ENCODE peak calls at places on chromosome 12, in six cellular contexts. Y is BE2C, A is pancreas, K is cardiac fibroblast, J is astrocyte of the spinal cord, P is ovary. V is an unnamed sample.
A peak's percentile ranks its signal among the peaks of the same experiment; 100 is the strongest.

GRCh38 chr12:46945591-46945990 is 119.8 kb upstream of the SLC38A4 start:
- DNase-seq in Y (no peak), A (no peak), K (no peak), J (no peak), P (no peak), V (no peak)

GRCh38 chr12:88468546-88468945 is 111.7 kb downstream of the KITLG start:
- DNase-seq in Y (no peak), A (no peak), K (peak; percentile 66), J (no peak), P (no peak), V (no peak)

GRCh38 chr12:1488908-1489381 is 105.4 kb downstream of the FBXL14 start:
- DNase-seq in Y (no peak), A (no peak), K (peak; percentile 69), J (no peak), P (no peak), V (no peak)

GRCh38 chr12:105480162-105480561 is 149.7 kb downstream of the C12orf75 start:
- DNase-seq in Y (no peak), A (no peak), K (no peak), J (no peak), P (no peak), V (no peak)

GRCh38 chr12:49577589-49578315 is 9.8 kb upstream of the MCRS1 start:
- DNase-seq in Y (no peak), A (no peak), K (no peak), J (no peak), P (no peak), V (no peak)

GRCh38 chr12:65988596-65988995 is 142.0 kb downstream of the LLPH start:
- DNase-seq in Y (no peak), A (no peak), K (no peak), J (no peak), P (no peak), V (no peak)

GRCh38 chr12:75364918-75365317 is 26.0 kb upstream of the GLIPR1L2 start:
- DNase-seq in Y (no peak), A (no peak), K (no peak), J (no peak), P (no peak), V (no peak)

GRCh38 chr12:685388-685787 is 22.1 kb upstream of the NINJ2 start:
- DNase-seq in Y (no peak), A (no peak), K (peak; percentile 68), J (peak; percentile 87), P (no peak), V (no peak)

GRCh38 chr12:74999474-74999873 is 210.2 kb downstream of the KCNC2 start:
- DNase-seq in Y (no peak), A (no peak), K (no peak), J (no peak), P (no peak), V (no peak)

GRCh38 chr12:120652671-120653435 is 12.4 kb downstream of the CABP1 start:
- DNase-seq in Y (no peak), A (no peak), K (no peak), J (no peak), P (no peak), V (no peak)

GRCh38 chr12:104223599-104224168 is 8.1 kb downstream of the TXNRD1 start:
- DNase-seq in Y (no peak), A (no peak), K (no peak), J (no peak), P (no peak), V (no peak)

GRCh38 chr12:116430911-116431565 is 128.1 kb upstream of the MAP1LC3B2 start:
- DNase-seq in Y (no peak), A (no peak), K (no peak), J (no peak), P (no peak), V (no peak)

GRCh38 chr12:1863823-1864222 is 43.5 kb downstream of the LRTM2 start:
- DNase-seq in Y (no peak), A (no peak), K (no peak), J (no peak), P (no peak), V (peak; percentile 5)

GRCh38 chr12:18296201-18296908 is 35.0 kb downstream of the PIK3C2G start:
- DNase-seq in Y (no peak), A (no peak), K (peak; percentile 5), J (no peak), P (no peak), V (no peak)

GRCh38 chr12:9331218-9331626 is 123.0 kb upstream of the PZP start:
- DNase-seq in Y (peak; percentile 70), A (peak; percentile 70), K (peak; percentile 65), J (peak; percentile 58), P (peak; percentile 72), V (peak; percentile 85)

DNA sequence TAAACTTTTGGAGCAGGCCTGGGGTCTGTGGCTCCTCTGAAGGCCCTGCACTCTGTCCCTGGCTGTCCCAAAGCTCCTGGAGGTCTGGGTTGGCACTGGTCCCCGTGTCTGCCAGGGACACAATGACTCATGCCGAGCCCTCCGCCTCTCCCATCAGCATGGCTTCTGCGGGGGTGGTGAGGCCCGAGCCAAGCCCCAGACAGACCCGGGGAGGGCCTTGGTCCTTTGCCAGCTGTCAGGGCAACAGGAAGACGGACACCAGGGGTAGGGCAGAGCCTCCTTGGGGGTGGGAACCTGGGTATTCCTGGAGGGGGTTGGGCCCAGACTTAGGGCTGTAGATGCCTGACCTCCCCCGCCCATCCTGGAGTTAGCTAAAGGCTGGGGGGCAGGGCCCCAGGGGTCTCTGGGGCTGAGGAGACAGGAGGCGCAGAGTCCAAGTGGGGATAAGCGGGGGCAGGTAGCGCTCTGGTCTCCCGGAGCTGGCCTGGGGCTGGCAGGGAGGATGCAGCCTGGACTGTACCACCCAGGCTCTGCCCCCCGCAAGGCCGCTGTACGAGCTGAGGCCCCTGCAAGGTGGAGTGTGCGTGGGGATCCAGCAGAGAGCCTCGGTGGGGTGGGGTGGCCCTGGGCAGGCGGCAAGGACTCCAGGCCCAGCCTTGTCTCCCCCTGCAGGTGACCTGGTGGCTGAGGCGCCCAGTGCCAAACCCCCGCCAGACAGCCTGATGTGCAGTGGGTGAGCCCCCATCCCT is 16.4 kb upstream of the PUS1 start:
- DNase-seq in Y (peak; percentile 99), A (peak; percentile 83), K (peak; percentile 89), J (peak; percentile 84), P (peak; percentile 77), V (no peak)
- TF ChIP-seq CTCF in Y (peak; percentile 50), A (no peak), K (peak; percentile 4), J (peak; percentile 15), P (no peak), V (no peak)

DNA sequence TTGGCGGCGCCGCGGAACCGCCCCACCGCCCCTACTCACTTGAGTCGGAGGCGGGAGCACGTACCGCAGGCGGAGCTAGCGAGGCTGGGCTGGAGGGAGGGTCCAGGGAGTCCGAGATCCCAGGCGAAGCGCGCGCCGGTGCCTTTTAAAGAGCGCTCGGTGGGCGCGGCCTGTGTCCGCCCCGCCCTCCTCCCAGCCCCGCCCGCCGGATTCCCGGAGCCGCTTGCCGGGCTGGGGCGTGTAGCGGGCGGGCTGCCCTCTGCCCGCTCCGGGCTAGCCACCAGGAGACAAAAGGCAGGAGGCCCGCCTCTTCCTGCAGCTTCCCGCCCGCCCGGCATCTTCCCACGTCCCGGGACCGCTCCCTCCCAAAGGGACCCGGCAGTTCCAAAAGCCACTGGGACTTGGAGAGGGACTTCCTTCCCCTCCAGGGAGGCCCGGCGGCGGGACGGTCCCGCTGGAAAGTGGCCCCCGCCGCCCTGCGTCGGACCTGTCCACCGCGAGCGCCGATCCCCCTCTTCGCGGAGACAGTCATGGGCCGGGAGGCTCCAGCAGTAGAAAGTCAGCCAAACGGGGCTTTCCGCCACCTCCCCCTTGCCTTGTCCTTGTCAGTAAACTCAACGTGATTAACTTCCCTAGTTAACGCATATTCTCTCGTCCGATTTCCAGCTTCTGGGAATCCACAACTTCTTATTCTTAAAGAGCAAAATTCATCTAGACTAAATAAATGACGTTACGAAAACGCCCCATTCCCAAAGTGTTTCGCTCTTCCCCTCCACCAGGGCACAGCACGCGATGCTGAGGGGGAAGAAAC is at the start of gene CSRP2:
- DNase-seq in Y (peak; percentile 93), A (peak; percentile 90), K (peak; percentile 89), J (peak; percentile 91), P (peak; percentile 92), V (peak; percentile 89)
- TF ChIP-seq CTCF in Y (peak; percentile 26), A (no peak), K (peak; percentile 49), J (peak; percentile 30), P (peak; percentile 16), V (peak; percentile 3)

GRCh38 chr12:56081393-56082347 is 1.7 kb downstream of the ERBB3 start:
- DNase-seq in Y (peak; percentile 39), A (peak; percentile 60), K (no peak), J (no peak), P (no peak), V (peak; percentile 19)

GRCh38 chr12:56082382-56082781 is 2.4 kb downstream of the ERBB3 start:
- DNase-seq in Y (no peak), A (no peak), K (no peak), J (no peak), P (no peak), V (no peak)

GRCh38 chr12:56078931-56079728 is 835 bp upstream of the ERBB3 start:
- DNase-seq in Y (peak; percentile 86), A (peak; percentile 94), K (peak; percentile 87), J (peak; percentile 85), P (peak; percentile 80), V (peak; percentile 88)

GRCh38 chr12:56079729-56080555 is at the start of gene ERBB3:
- DNase-seq in Y (peak; percentile 69), A (peak; percentile 89), K (peak; percentile 75), J (peak; percentile 79), P (peak; percentile 70), V (peak; percentile 62)

DNA sequence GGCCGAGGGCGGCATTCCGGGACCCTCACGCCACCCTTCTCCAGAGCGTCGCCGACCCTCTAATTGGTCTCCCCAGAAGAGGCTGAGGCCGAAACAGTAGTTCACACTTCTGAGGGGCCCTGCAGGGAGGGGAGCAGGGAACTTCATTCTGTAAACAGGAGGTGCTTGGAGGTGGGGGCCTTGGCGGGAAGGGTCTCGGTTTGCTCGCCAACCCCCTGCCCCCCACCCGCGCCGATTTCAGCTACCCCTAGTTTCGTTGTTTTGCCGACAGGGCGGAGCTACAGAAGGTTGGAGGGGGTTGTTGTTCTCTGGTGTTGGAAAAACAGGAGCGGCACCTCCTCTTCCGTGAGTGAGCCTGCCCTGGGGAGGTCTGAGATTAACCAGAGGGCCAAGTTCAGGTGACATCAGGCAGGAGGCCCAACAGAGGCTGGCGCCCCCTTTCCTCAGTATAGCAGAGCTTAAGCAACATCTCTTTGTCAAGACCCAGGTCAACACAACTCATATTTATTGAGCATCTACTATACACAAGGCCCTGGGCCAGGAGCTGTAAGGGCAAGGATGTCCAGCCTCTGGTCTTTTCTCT is 682 bp downstream of the ERBB3 start:
- DNase-seq in Y (no peak), A (peak; percentile 65), K (no peak), J (no peak), P (no peak), V (no peak)
- TF ChIP-seq CTCF in Y (no peak), A (no peak), K (no peak), J (no peak), P (no peak), V (no peak)

GRCh38 chr12:31612819-31613218 is 21.9 kb upstream of the DENND5B start:
- DNase-seq in Y (no peak), A (no peak), K (no peak), J (no peak), P (no peak), V (no peak)
- TF ChIP-seq CTCF in Y (no peak), A (no peak), K (no peak), J (no peak), P (no peak), V (no peak)

GRCh38 chr12:93601591-93601990 is 29.1 kb downstream of the SOCS2 start:
- DNase-seq in Y (no peak), A (no peak), K (no peak), J (peak; percentile 5), P (no peak), V (no peak)
- TF ChIP-seq CTCF in Y (no peak), A (no peak), K (no peak), J (no peak), P (no peak), V (no peak)

GRCh38 chr12:52398176-52398575 is 8.0 kb downstream of the KRT82 start:
- DNase-seq in Y (no peak), A (no peak), K (no peak), J (no peak), P (no peak), V (no peak)
- TF ChIP-seq CTCF in Y (no peak), A (no peak), K (no peak), J (no peak), P (no peak), V (no peak)

V was measured in glutamatergic neuron.